ENCODE peak calls at places on chromosomes 5 and 9, in four cellular contexts. W, Q, V and U are unnamed samples.

GRCh38 chr9:97176206-97176605 is 131.3 kb upstream of the CCDC180 start:
- DNase-seq in W (no peak), Q (no peak), V (no peak), U (no peak)

GRCh38 chr5:34483442-34484033 is 172.6 kb upstream of the RAI14 start:
- DNase-seq in W (no peak), Q (no peak), V (no peak), U (no peak)

GRCh38 chr5:39138892-39139291 is 64.7 kb upstream of the RICTOR start:
- DNase-seq in W (no peak), Q (no peak), V (no peak), U (no peak)

GRCh38 chr5:19733612-19734495 is 254.1 kb downstream of the CDH18 start:
- DNase-seq in W (no peak), Q (no peak), V (no peak), U (no peak)

GRCh38 chr9:127162046-127162445 is 39.6 kb upstream of the ANGPTL2 start:
- DNase-seq in W (no peak), Q (no peak), V (no peak), U (no peak)

GRCh38 chr5:122499617-122500016 is 187.6 kb downstream of the SNCAIP start:
- DNase-seq in W (no peak), Q (no peak), V (no peak), U (no peak)

GRCh38 chr5:73132759-73133158 is 12.4 kb downstream of the TMEM171 start:
- DNase-seq in W (no peak), Q (no peak), V (no peak), U (no peak)

GRCh38 chr9:27198175-27198574 is 89.2 kb downstream of the TEK start:
- DNase-seq in W (no peak), Q (no peak), V (no peak), U (no peak)

GRCh38 chr5:15554542-15554941 is 54.6 kb downstream of the FBXL7 start:
- DNase-seq in W (no peak), Q (no peak), V (no peak), U (no peak)

GRCh38 chr5:115467631-115468030 is 76.9 kb downstream of the FEM1C start:
- DNase-seq in W (no peak), Q (no peak), V (no peak), U (no peak)

GRCh38 chr9:137406085-137406773 is 16.7 kb downstream of the EXD3 start:
- DNase-seq in W (no peak), Q (no peak), V (no peak), U (no peak)
- TF ChIP-seq FOXM1 in W (no peak), Q (no peak), V (no peak), U (no peak)

DNA sequence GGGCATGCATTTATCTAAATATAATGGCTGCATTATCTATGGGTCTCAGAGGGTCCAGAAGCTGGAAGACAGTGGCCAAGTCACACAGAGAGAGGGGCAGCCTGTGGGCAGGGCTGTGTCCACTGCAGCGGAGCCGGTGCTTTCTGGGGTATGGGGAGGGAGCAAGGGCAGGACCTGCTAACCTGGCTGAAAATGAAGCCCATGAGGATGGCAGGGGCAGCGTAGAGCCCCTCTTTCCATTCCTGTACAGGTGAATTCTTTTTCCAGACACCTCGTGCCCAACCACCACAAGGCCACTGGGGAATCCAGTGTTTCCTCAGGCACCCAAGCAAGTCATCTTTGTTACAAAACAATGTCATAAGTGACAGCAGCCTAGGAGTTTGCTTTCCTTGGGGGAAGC is 305.9 kb upstream of the IRX4 start:
- DNase-seq in W (no peak), Q (no peak), V (no peak), U (no peak)
- TF ChIP-seq SP1 in W (no peak), Q (no peak), V (no peak), U (no peak)

DNA sequence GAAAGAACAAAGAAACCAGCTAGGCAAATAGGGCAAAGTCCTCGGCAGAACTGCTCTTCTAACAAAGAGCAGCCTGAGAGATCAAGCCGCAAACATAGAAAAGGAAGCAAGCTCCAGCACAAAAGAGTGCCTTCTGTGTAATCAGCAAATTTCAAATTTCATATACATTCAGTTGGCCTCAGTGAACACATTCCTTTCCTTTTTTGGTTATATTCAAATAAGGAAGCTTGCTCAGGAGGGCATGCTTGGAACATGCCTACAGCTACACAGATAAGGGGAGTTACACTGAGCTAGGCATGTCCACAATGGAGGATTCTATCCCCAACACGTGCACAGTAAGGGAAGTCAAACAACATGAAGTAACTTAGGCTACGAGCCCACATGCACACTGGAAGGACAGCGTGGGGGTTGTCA is 23.4 kb downstream of the IL33 start:
- DNase-seq in W (no peak), Q (peak), V (no peak), U (no peak)
- TF ChIP-seq FOXM1 in W (no peak), Q (no peak), V (no peak), U (no peak)

GRCh38 chr5:157252741-157253465 is 13.0 kb upstream of the CYFIP2 start:
- DNase-seq in W (no peak), Q (no peak), V (peak), U (no peak)
- TF ChIP-seq SP1 in W (no peak), Q (no peak), V (no peak), U (no peak)

GRCh38 chr5:125038477-125038876 is 292.0 kb upstream of the ZNF608 start:
- DNase-seq in W (no peak), Q (no peak), V (no peak), U (no peak)
- TF ChIP-seq FOXM1 in W (no peak), Q (no peak), V (no peak), U (no peak)

GRCh38 chr9:105620996-105621395 is 41.3 kb upstream of the TAL2 start:
- DNase-seq in W (no peak), Q (no peak), V (no peak), U (no peak)
- TF ChIP-seq SP1 in W (no peak), Q (no peak), V (no peak), U (no peak)

DNA sequence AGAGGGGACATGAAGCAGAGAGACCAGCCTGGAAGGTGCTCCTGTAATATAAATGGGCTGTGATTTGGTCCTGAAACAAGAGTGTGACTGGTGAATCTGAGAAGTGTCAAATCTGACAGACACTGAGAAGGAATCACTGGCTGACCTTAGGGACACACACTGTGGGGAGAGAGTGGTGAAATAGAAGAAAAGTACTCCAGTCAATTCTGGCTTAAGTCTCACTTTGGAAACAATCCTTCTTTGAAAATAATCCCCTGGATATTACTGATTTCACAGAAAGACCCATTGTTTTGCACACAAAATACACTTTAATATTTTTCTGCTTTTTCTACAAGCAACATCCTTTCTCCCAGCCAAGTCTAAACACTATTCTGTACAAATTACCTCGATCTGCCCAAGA is 68.8 kb downstream of the MAPKAP1 start:
- DNase-seq in W (no peak), Q (no peak), V (no peak), U (no peak)
- TF ChIP-seq FOXM1 in W (no peak), Q (no peak), V (no peak), U (no peak)

DNA sequence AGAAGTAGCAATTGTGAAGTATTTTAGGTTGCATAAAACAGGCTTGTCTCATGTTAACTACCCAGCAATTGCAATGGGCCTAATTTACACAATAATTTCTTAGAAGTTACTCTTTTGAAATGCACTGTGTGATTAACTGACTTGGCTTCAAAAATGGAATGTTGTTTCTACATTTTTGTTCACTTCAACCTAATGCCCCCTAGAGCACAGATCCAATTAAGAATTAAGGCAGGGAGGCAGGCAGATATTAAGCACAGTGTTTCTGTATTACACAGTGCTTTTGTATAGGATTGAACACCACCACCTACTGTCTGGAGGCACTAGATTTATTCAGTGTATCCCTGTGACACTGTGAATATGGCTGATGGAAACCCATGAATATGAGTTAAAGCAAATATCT is 302.1 kb downstream of the FBXL17 start:
- DNase-seq in W (no peak), Q (no peak), V (no peak), U (no peak)
- TF ChIP-seq SP1 in W (no peak), Q (no peak), V (no peak), U (no peak)

GRCh38 chr5:98964621-98965020 is 35.8 kb upstream of the CHD1 start:
- DNase-seq in W (no peak), Q (no peak), V (no peak), U (no peak)

GRCh38 chr5:98963019-98963418 is 34.2 kb upstream of the CHD1 start:
- DNase-seq in W (no peak), Q (no peak), V (no peak), U (no peak)

GRCh38 chr5:98962587-98962986 is 33.8 kb upstream of the CHD1 start:
- DNase-seq in W (no peak), Q (no peak), V (no peak), U (no peak)

GRCh38 chr5:98968056-98968564 is 39.3 kb upstream of the CHD1 start:
- DNase-seq in W (no peak), Q (no peak), V (no peak), U (no peak)

GRCh38 chr5:98965226-98965625 is 36.4 kb upstream of the CHD1 start:
- DNase-seq in W (no peak), Q (no peak), V (no peak), U (no peak)
- TF ChIP-seq FOXM1 in W (no peak), Q (no peak), V (no peak), U (no peak)